ENCODE peak calls at places on chromosomes 4 and X, in four cellular contexts. Y, J, H and R are unnamed samples.

GRCh38 chr4:139715721-139716391 is 50.2 kb downstream of the MGST2 start:
- DNase-seq in Y (no peak), J (no peak), H (no peak), R (no peak)

GRCh38 chr4:129822708-129823504 is 727.0 kb downstream of the C4orf33 start:
- DNase-seq in Y (peak), J (no peak), H (no peak), R (no peak)

GRCh38 chr4:76515975-76516853 is 81.2 kb downstream of the SHROOM3 start:
- DNase-seq in Y (peak), J (no peak), H (no peak), R (no peak)

GRCh38 chrX:15143050-15143824 is 126.6 kb downstream of the ASB9 start:
- DNase-seq in Y (peak), J (peak), H (peak), R (no peak)

GRCh38 chr4:168515222-168516011 is 18.6 kb downstream of the PALLD start:
- DNase-seq in Y (no peak), J (no peak), H (no peak), R (no peak)

GRCh38 chr4:121192500-121192899 is 28.4 kb upstream of the TNIP3 start:
- DNase-seq in Y (peak), J (peak), H (no peak), R (no peak)

GRCh38 chrX:101081257-101081656 is 2.6 kb downstream of the TMEM35A start:
- DNase-seq in Y (no peak), J (no peak), H (no peak), R (no peak)

GRCh38 chrX:25207803-25208202 is 192.0 kb upstream of the ARX start:
- DNase-seq in Y (no peak), J (no peak), H (no peak), R (no peak)

GRCh38 chr4:145808021-145808650 is 128.2 kb downstream of the C4orf51 start:
- DNase-seq in Y (peak), J (no peak), H (peak), R (no peak)

GRCh38 chr4:118968006-118968405 is 79.4 kb downstream of the SYNPO2 start:
- DNase-seq in Y (peak), J (peak), H (peak), R (peak)

GRCh38 chrX:56057325-56057724 is 174.8 kb upstream of the KLF8 start:
- DNase-seq in Y (no peak), J (no peak), H (no peak), R (no peak)

GRCh38 chrX:23732704-23733103 is 10.4 kb downstream of the ACOT9 start:
- DNase-seq in Y (peak), J (peak), H (no peak), R (no peak)

GRCh38 chr4:8688041-8688907 is 95.7 kb downstream of the CPZ start:
- DNase-seq in Y (peak), J (no peak), H (no peak), R (peak)

GRCh38 chr4:55543858-55544257 is 2.9 kb downstream of the CLOCK start:
- DNase-seq in Y (peak), J (peak), H (no peak), R (no peak)

GRCh38 chr4:159296061-159296460 is 193.2 kb downstream of the RAPGEF2 start:
- DNase-seq in Y (no peak), J (no peak), H (no peak), R (no peak)

GRCh38 chr4:102168580-102168979 is 176.7 kb downstream of the SLC39A8 start:
- DNase-seq in Y (no peak), J (no peak), H (no peak), R (no peak)

GRCh38 chrX:18649498-18649951 is 22.4 kb downstream of the RS1 start:
- DNase-seq in Y (no peak), J (no peak), H (no peak), R (no peak)

DNA sequence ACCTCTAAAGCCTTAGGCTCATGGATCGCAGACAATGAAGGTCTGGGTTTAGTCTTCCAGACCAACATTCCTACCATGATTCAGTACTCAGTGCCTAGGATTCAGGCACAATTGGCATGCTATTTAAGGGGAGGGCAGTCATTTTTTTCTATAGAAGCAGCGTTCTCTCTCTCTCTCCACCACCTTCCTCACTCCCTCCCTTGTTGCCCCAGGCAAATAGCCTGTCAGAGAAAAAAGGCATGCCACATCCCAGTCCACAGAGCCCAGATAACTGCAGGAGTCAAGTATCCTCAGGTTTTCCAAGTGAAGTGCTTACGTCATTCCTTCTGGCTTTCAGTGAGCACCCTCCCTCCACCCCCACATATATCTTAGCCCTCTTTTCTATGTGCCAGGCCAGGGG is 533.0 kb downstream of the BCOR start:
- DNase-seq in Y (no peak), J (no peak), H (no peak), R (peak)
- H3K4me3 ChIP-seq in Y (no peak), J (no peak), H (no peak), R (no peak)

GRCh38 chr4:15349965-15350364 is 77.9 kb upstream of the C1QTNF7 start:
- DNase-seq in Y (no peak), J (no peak), H (no peak), R (no peak)

GRCh38 chr4:15345134-15345533 is 82.7 kb upstream of the C1QTNF7 start:
- DNase-seq in Y (no peak), J (no peak), H (no peak), R (no peak)

GRCh38 chr4:15348695-15349094 is 79.1 kb upstream of the C1QTNF7 start:
- DNase-seq in Y (no peak), J (no peak), H (no peak), R (no peak)

GRCh38 chr4:15349426-15349825 is 78.4 kb upstream of the C1QTNF7 start:
- DNase-seq in Y (no peak), J (no peak), H (no peak), R (no peak)

GRCh38 chr4:15348236-15348635 is 79.6 kb upstream of the C1QTNF7 start:
- DNase-seq in Y (no peak), J (no peak), H (no peak), R (no peak)
- TF ChIP-seq CTCF in Y (no peak), J (no peak), H (no peak), R (no peak)

DNA sequence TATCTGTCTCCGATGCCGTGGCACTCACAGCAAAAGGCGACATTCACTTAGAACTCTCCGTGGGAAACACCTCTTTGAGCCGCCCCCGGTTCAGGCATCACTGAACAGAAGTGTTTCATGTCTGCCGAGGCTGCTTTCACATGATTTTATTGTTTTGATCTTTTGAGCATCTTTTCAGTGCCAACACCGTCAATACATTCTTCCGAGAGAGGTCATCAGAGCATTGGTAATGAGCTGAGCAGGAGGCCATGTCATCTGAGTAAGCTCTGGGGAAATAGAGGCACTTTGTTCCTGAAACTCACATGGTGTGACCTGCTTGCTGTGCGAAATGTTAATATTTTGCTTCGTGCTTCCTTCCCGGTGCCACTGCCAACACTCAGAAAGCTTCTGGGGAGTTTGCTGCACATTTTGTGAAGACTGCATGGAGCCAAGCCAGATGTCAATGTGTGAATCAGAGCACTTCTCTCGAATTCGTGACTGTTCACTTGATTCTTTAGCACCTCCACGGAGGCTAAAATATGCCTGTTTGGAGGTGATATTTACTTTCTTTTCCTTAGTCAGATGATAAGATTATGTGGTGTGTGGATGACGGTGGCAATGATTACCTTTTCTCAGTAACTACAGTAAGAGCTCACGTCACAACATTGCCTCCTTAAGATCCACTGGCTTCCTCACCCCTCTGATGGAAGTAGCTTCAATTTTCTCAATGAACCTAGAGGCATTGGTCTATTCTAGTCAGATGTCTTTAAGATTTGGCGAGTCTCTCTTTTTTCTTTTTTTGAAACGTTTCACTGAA is 222.3 kb upstream of the HS3ST1 start:
- DNase-seq in Y (no peak), J (no peak), H (no peak), R (no peak)
- H3K4me3 ChIP-seq in Y (no peak), J (no peak), H (no peak), R (peak)

DNA sequence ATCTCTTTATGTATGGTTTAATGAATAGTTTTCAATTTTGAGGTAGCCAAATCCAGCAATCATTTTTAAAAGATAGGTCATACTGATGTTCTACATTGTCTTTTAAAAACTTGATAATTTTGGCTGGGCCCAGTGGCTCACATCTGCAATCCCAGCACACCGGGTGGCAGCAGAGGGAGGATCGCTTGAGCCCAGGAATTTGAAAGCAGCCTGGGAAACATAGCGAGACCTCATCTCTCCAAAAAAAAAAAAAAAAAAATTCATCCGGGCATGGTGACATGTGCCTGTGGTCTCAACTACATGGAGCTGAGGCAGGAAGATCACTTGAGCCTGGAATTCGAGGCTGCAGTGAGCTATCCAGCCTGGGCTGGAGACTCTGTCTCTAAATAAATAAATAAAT is 419.8 kb downstream of the GALNTL6 start:
- DNase-seq in Y (no peak), J (no peak), H (no peak), R (no peak)
- TF ChIP-seq CTCF in Y (no peak), J (no peak), H (no peak), R (no peak)

DNA sequence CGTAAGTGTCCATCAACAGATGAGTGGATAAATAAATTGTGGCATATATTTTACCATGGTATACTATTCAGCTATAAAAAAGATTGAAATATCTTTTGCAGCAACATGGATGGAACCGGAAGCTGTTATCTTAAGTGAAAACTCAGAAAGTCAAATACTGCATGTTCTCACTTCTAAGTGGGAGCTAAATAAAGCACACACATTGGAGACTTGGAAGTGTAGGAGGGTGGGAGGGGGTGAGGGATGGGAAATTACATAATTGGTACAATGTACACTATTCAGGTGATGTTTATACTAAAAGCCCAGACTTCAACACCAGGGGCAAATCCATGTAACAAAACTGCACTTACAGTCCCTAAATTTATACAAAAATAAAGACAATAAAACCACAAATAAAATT is 72.6 kb upstream of the SPRY1 start:
- DNase-seq in Y (no peak), J (no peak), H (no peak), R (no peak)
- H3K4me3 ChIP-seq in Y (no peak), J (no peak), H (no peak), R (no peak)

GRCh38 chr4:48127231-48127881 is 6.7 kb downstream of the TXK start:
- DNase-seq in Y (no peak), J (no peak), H (no peak), R (no peak)

GRCh38 chr4:48130100-48130499 is 4.0 kb downstream of the TXK start:
- DNase-seq in Y (no peak), J (no peak), H (no peak), R (no peak)

GRCh38 chr4:48127882-48128394 is 6.1 kb downstream of the TXK start:
- DNase-seq in Y (peak), J (peak), H (peak), R (no peak)

GRCh38 chr4:48131736-48132135 is 2.3 kb downstream of the TXK start:
- DNase-seq in Y (no peak), J (no peak), H (no peak), R (no peak)

GRCh38 chr4:48129307-48130014 is 4.6 kb downstream of the TXK start:
- DNase-seq in Y (peak), J (no peak), H (peak), R (no peak)
- TF ChIP-seq CTCF in Y (peak), J (peak), H (no peak), R (no peak)

GRCh38 chr4:688695-689497 is at the start of gene SLC49A3:
- DNase-seq in Y (no peak), J (no peak), H (no peak), R (no peak)
- H3K4me3 ChIP-seq in Y (no peak), J (no peak), H (peak), R (peak)